ENCODE peak calls at places on chromosome 22, in six cellular contexts. A, F, V, L, T and B are unnamed samples.
A peak's percentile ranks its signal among the peaks of the same experiment; 100 is the strongest.

GRCh38 chr22:46583571-46583970 is 36.6 kb upstream of the GRAMD4 start:
- DNase-seq in F (no peak), T (no peak), A (no peak), V (no peak), L (no peak), B (no peak)

GRCh38 chr22:17785185-17786184 is 11.2 kb upstream of the BID start:
- DNase-seq in L (peak; percentile 65), T (no peak), F (peak; percentile 10), V (no peak), A (no peak), B (no peak)

GRCh38 chr22:47564651-47565050 is 802.2 kb downstream of the TBC1D22A start:
- DNase-seq in A (no peak), V (no peak), L (no peak), F (no peak), T (no peak), B (no peak)

GRCh38 chr22:23784215-23784732 is 2.5 kb upstream of the SMARCB1 start:
- DNase-seq in A (no peak), L (no peak), T (no peak), F (no peak), V (no peak), B (no peak)

GRCh38 chr22:21902296-21903087 is 35.0 kb upstream of the MAPK1 start:
- DNase-seq in A (no peak), F (no peak), L (no peak), T (no peak), V (no peak), B (no peak)

GRCh38 chr22:47193606-47194316 is 431.3 kb downstream of the TBC1D22A start:
- DNase-seq in V (no peak), L (no peak), F (no peak), A (no peak), T (no peak), B (no peak)

GRCh38 chr22:23751441-23751996 is 607 bp upstream of the ZNF70 start:
- DNase-seq in V (peak; percentile 39), T (no peak), F (peak; percentile 57), A (no peak), L (no peak), B (no peak)

GRCh38 chr22:43451651-43452050 is 39.8 kb downstream of the MPPED1 start:
- DNase-seq in T (no peak), V (no peak), L (no peak), F (no peak), A (no peak), B (no peak)

GRCh38 chr22:17096095-17096494 is 11.3 kb downstream of the IL17RA start:
- DNase-seq in T (no peak), L (no peak), A (no peak), F (no peak), V (no peak), B (no peak)

GRCh38 chr22:20996031-20996410 is 5.9 kb downstream of the THAP7 start:
- DNase-seq in A (no peak), F (no peak), L (no peak), T (no peak), V (no peak), B (no peak)

GRCh38 chr22:19942071-19942885 is 660 bp upstream of the TXNRD2 start:
- DNase-seq in A (no peak), V (no peak), T (peak; percentile 45), L (peak; percentile 46), F (no peak), B (peak; percentile 57)

GRCh38 chr22:46390652-46391301 is 55.3 kb downstream of the TRMU start:
- DNase-seq in T (no peak), F (no peak), L (no peak), V (no peak), A (no peak), B (peak; percentile 7)

GRCh38 chr22:29907753-29908515 is 25.0 kb downstream of the MTMR3 start:
- DNase-seq in A (peak; percentile 67), V (peak; percentile 71), F (peak; percentile 34), L (no peak), T (peak; percentile 87), B (peak; percentile 50)

GRCh38 chr22:48711031-48711431 is 1116.6 kb downstream of the BRD1 start:
- DNase-seq in F (no peak), L (no peak), T (no peak), A (no peak), V (no peak), B (no peak)

GRCh38 chr22:24485608-24486007 is 9.5 kb upstream of the UPB1 start:
- DNase-seq in A (no peak), L (no peak), F (no peak), V (no peak), T (no peak), B (no peak)

GRCh38 chr22:48734359-48734758 is 1093.3 kb downstream of the BRD1 start:
- DNase-seq in F (no peak), V (no peak), T (no peak), A (no peak), L (no peak), B (no peak)

GRCh38 chr22:49251371-49251770 is 576.3 kb downstream of the BRD1 start:
- DNase-seq in A (no peak), F (no peak), V (no peak), L (no peak), T (no peak), B (no peak)

GRCh38 chr22:24500251-24500820 is 5.2 kb downstream of the UPB1 start:
- DNase-seq in T (no peak), V (no peak), L (no peak), F (no peak), A (no peak), B (no peak)

GRCh38 chr22:45676024-45676423 is 4.4 kb downstream of the ATXN10 start:
- DNase-seq in F (no peak), A (no peak), L (no peak), V (no peak), T (no peak), B (no peak)